ENCODE peak calls at places on chromosomes 1 and 21, in four cellular contexts. T, A, X and V are unnamed samples.

GRCh38 chr1:162688931-162689330 is 56.7 kb downstream of the DDR2 start:
- DNase-seq in T (no peak), A (no peak), X (no peak), V (no peak)

GRCh38 chr1:32199717-32200072 is 700 bp upstream of the CCDC28B start:
- DNase-seq in T (no peak), A (no peak), X (no peak), V (no peak)

GRCh38 chr1:173162601-173163000 is 44.5 kb downstream of the TNFSF4 start:
- DNase-seq in T (no peak), A (no peak), X (no peak), V (no peak)

GRCh38 chr1:224617410-224618361 is 1.6 kb downstream of the CNIH3 start:
- DNase-seq in T (no peak), A (no peak), X (no peak), V (no peak)

GRCh38 chr1:218851601-218852000 is 322.1 kb upstream of the LYPLAL1 start:
- DNase-seq in T (no peak), A (no peak), X (no peak), V (no peak)

GRCh38 chr21:17981060-17981459 is 161.9 kb upstream of the C21orf91 start:
- DNase-seq in T (no peak), A (no peak), X (no peak), V (no peak)

GRCh38 chr21:33984021-33984481 is 68.4 kb upstream of the ATP5PO start:
- DNase-seq in T (no peak), A (no peak), X (no peak), V (no peak)

GRCh38 chr1:243433737-243434370 is 178.0 kb downstream of the SDCCAG8 start:
- DNase-seq in T (no peak), A (no peak), X (no peak), V (no peak)

GRCh38 chr1:91769698-91770232 is 116.2 kb downstream of the TGFBR3 start:
- DNase-seq in T (no peak), A (no peak), X (no peak), V (no peak)

GRCh38 chr1:160410412-160411005 is 10.1 kb downstream of the VANGL2 start:
- DNase-seq in T (no peak), A (no peak), X (no peak), V (no peak)

GRCh38 chr1:112934562-112934952 is 21.4 kb downstream of the SLC16A1 start:
- DNase-seq in T (no peak), A (no peak), X (no peak), V (no peak)

GRCh38 chr1:183953031-183953430 is 84.5 kb downstream of the COLGALT2 start:
- DNase-seq in T (no peak), A (no peak), X (no peak), V (no peak)

GRCh38 chr1:39398278-39399010 is 93.0 kb upstream of the BMP8A start:
- DNase-seq in T (peak; percentile 85), A (no peak), X (peak; percentile 75), V (no peak)

GRCh38 chr21:45511007-45511406 is 31.2 kb downstream of the SLC19A1 start:
- DNase-seq in T (no peak), A (no peak), X (peak; percentile 40), V (no peak)

GRCh38 chr1:41242645-41243171 is 602 bp upstream of the SCMH1 start:
- DNase-seq in T (no peak), A (no peak), X (no peak), V (no peak)

GRCh38 chr1:6634278-6635052 is 9.8 kb downstream of the THAP3 start:
- DNase-seq in T (peak; percentile 40), A (peak; percentile 46), X (no peak), V (peak; percentile 21)

GRCh38 chr1:33897092-33897725 is 33.3 kb downstream of the HMGB4 start:
- DNase-seq in T (no peak), A (no peak), X (no peak), V (no peak)

GRCh38 chr1:42144336-42145189 is 8.6 kb upstream of the GUCA2B start:
- DNase-seq in T (no peak), A (no peak), X (no peak), V (no peak)

GRCh38 chr1:100921110-100921706 is 25.3 kb downstream of the SLC30A7 start:
- DNase-seq in T (peak; percentile 35), A (no peak), X (no peak), V (no peak)

GRCh38 chr1:1359316-1359667 is 937 bp upstream of the MXRA8 start:
- DNase-seq in T (no peak), A (no peak), X (no peak), V (no peak)

GRCh38 chr1:7150951-7151350 is 365.7 kb downstream of the CAMTA1 start:
- DNase-seq in T (no peak), A (no peak), X (no peak), V (no peak)

GRCh38 chr1:46302091-46303037 is 1.1 kb downstream of the LRRC41 start:
- DNase-seq in T (peak; percentile 23), A (peak; percentile 23), X (peak; percentile 73), V (peak; percentile 40)

GRCh38 chr1:162847839-162848453 is 13.0 kb downstream of the CCDC190 start:
- DNase-seq in T (peak; percentile 62), A (peak; percentile 76), X (peak; percentile 87), V (peak; percentile 74)

GRCh38 chr1:10941891-10942541 is 70.4 kb upstream of the TARDBP start:
- DNase-seq in T (no peak), A (peak; percentile 54), X (no peak), V (peak; percentile 61)

GRCh38 chr21:35529141-35529863 is 480.2 kb upstream of the RUNX1 start:
- DNase-seq in T (no peak), A (peak; percentile 16), X (no peak), V (no peak)

GRCh38 chr1:172135076-172135672 is 285.3 kb upstream of the C1orf105 start:
- DNase-seq in T (peak; percentile 32), A (no peak), X (no peak), V (no peak)

GRCh38 chr1:172138636-172139035 is 281.8 kb upstream of the C1orf105 start:
- DNase-seq in T (no peak), A (no peak), X (no peak), V (no peak)

GRCh38 chr1:172135923-172136610 is 284.4 kb upstream of the C1orf105 start:
- DNase-seq in T (no peak), A (no peak), X (no peak), V (no peak)

GRCh38 chr1:172136925-172137324 is 283.6 kb upstream of the C1orf105 start:
- DNase-seq in T (no peak), A (no peak), X (no peak), V (no peak)

GRCh38 chr1:172137703-172138102 is 282.8 kb upstream of the C1orf105 start:
- DNase-seq in T (no peak), A (no peak), X (no peak), V (no peak)
- H3K27ac ChIP-seq in T (no peak overlapping the region), A (no peak overlapping the region), X (no peak overlapping the region), V (no peak overlapping the region)

GRCh38 chr1:228226141-228226874 is 18.5 kb downstream of the OBSCN start:
- DNase-seq in T (no peak), A (no peak), X (no peak), V (no peak)

GRCh38 chr1:228225740-228226139 is 17.9 kb downstream of the OBSCN start:
- DNase-seq in T (no peak), A (no peak), X (no peak), V (no peak)

GRCh38 chr1:228225165-228225710 is 17.4 kb downstream of the OBSCN start:
- DNase-seq in T (no peak), A (no peak), X (no peak), V (no peak)

GRCh38 chr1:228228601-228229074 is 20.8 kb downstream of the OBSCN start:
- DNase-seq in T (peak; percentile 83), A (no peak), X (no peak), V (no peak)

DNA sequence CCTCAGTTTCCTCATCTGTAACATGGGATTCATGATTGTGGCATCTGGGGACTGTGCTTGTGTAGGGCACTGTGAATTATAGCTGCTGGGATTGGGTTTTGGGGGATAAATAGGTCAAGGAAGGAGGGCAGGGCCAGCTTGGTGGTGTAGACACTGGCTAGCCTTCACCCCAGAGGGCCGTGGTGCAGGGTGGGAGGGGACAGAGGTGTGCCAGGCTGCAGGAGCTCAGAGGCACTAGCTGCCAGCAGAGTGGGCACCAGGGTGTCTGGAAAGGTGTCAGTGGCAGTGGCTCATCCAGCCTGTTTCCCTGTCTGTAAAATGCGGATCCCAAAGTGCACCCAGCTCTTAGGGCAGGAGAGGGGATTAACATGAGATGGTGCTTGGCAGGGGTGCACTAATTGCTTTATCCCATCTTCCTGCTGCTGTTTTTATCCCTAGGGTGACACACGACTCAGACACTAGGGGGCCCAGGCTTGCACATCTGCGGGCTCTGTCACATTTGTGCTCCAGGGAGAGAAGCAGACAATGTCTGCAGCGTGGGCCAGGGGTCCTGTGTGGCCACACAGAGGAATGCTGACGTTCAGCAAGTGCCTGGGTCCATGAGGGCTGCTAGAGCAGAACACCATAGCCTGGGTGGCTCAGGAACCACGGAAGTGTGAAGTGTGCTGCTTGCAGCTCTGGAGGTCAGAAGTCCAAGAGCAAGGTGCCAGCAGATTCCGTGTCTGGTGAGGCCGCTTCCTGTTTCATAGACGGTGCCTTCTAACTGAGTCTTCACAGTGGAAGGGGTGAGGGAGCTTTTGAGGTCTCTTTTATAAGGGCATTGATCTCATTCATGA is 19.3 kb downstream of the OBSCN start:
- DNase-seq in T (peak; percentile 48), A (no peak), X (no peak), V (no peak)
- TF ChIP-seq CTCF in T (peak; percentile 63), A (no peak), X (no peak), V (no peak)

DNA sequence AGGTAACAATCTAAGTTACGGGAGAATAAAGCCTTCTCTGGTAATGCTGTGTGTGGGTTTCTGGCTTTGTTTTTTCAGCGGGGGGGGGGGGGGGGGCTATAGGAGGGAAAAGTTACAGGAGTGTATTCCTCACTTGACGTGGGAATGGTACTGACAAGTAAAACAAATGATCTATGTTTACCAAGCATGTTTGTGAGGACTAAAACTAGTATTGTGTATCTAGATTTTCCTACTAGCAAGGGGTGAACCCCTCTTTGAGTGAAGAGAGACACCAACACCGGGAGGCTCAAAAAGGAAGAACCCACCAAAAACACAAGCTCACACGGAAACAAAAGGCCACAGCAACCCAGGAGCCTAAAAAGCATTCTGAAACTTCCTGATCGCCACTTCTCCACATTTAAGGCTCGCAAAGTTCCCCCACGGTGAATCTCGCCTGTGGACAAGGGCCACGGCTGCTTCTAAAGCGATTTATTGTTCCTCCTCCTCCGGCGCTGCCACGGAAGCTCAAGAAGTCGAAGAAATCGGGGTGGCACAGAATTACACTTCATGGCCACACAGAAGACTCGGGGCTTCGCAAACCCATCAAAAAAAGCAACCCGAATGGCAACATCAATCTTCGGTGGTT is 720 bp downstream of the PUM1 start:
- DNase-seq in T (peak; percentile 33), A (peak; percentile 20), X (no peak), V (no peak)
- H3K27ac ChIP-seq in T (peak overlapping the region; percentile 100), A (peak overlapping the region; percentile 83), X (peak overlapping the region; percentile 98), V (peak overlapping the region; percentile 89)

GRCh38 chr1:213858581-213858980 is 129.2 kb upstream of the PROX1 start:
- DNase-seq in T (peak; percentile 65), A (no peak), X (no peak), V (no peak)
- TF ChIP-seq CTCF in T (peak; percentile 62), A (no peak), X (no peak), V (no peak)

DNA sequence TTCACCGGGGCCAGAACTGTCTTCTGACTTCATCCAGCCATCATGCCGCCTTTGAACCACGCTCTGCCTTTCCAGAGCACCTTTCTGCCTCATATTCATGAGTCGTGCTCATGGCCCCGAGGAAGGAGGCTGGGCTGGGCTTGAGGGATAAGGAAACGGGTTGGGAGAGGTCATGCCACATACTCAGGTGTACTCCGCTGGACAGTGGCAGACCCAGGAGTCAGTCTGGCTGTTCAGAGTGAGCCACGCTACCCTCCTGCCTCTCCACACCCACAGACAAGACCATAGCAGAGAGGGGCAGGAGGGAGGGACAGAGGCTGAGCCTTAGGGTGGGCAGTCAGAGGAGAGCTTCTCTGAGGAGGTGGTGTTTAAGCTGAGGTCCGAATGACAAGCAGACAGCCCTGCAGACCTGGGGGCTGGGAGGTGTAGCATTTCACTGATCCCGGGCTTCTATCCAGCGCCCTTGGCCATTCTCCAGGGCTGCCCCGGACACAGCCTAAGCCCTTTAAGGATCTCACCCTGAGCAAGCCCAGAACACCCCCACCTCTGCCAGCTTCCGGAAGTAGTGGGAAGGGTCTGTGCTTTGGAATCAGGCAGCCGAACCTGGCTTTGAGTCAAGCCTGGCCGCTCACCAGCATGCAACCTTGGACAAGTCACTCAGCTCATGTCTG is 102.3 kb downstream of the LACTBL1 start:
- DNase-seq in T (no peak), A (no peak), X (no peak), V (no peak)
- H3K27ac ChIP-seq in T (no peak overlapping the region), A (no peak overlapping the region), X (no peak overlapping the region), V (no peak overlapping the region)